ENCODE peak calls at places on chromosomes 12 and 14, in eight cellular contexts. T, C, O, X, R, J, D and I are unnamed samples.

GRCh38 chr14:91417134-91417982 is at the start of gene CCDC88C:
- DNase-seq in T (peak), C (peak), O (peak), X (peak), R (peak), J (peak), D (no peak), I (peak)

GRCh38 chr12:119239040-119239439 is 60.3 kb downstream of the HSPB8 start:
- DNase-seq in T (no peak), C (no peak), O (no peak), X (no peak), R (no peak), J (no peak), D (no peak), I (no peak)

GRCh38 chr12:79737875-79738718 is 47.3 kb upstream of the PAWR start:
- DNase-seq in T (peak), C (no peak), O (no peak), X (no peak), R (no peak), J (no peak), D (no peak), I (peak)

GRCh38 chr12:130880411-130880885 is 8.6 kb downstream of the RAN start:
- DNase-seq in T (peak), C (no peak), O (no peak), X (no peak), R (no peak), J (no peak), D (no peak), I (peak)

GRCh38 chr12:121799842-121800693 is 3.7 kb upstream of the SETD1B start:
- DNase-seq in T (peak), C (peak), O (peak), X (peak), R (peak), J (peak), D (peak), I (peak)

GRCh38 chr14:82112210-82112839 is 578.7 kb upstream of the SEL1L start:
- DNase-seq in T (no peak), C (no peak), O (no peak), X (no peak), R (no peak), J (no peak), D (no peak), I (no peak)

GRCh38 chr12:94098466-94098865 is 49.9 kb upstream of the PLXNC1 start:
- DNase-seq in T (no peak), C (no peak), O (no peak), X (no peak), R (no peak), J (no peak), D (no peak), I (no peak)

GRCh38 chr12:89349814-89350213 is 2.5 kb downstream of the DUSP6 start:
- DNase-seq in T (no peak), C (no peak), O (peak), X (no peak), R (no peak), J (no peak), D (no peak), I (peak)

GRCh38 chr14:93120522-93120921 is 4.8 kb upstream of the ITPK1 start:
- DNase-seq in T (no peak), C (no peak), O (no peak), X (no peak), R (no peak), J (no peak), D (no peak), I (no peak)

GRCh38 chr14:73613419-73613963 is 1.2 kb downstream of the ACOT6 start:
- DNase-seq in T (no peak), C (no peak), O (no peak), X (no peak), R (no peak), J (no peak), D (no peak), I (no peak)

GRCh38 chr12:91889059-91889458 is 256.6 kb downstream of the BTG1 start:
- DNase-seq in T (no peak), C (no peak), O (no peak), X (no peak), R (no peak), J (no peak), D (no peak), I (no peak)

GRCh38 chr14:75880512-75880911 is 101.3 kb downstream of the TGFB3 start:
- DNase-seq in T (peak), C (no peak), O (peak), X (no peak), R (no peak), J (no peak), D (no peak), I (no peak)
- TF ChIP-seq CTCF in T (peak), C (no peak), O (no peak), X (no peak), R (no peak), J (no peak), D (no peak), I (peak)

DNA sequence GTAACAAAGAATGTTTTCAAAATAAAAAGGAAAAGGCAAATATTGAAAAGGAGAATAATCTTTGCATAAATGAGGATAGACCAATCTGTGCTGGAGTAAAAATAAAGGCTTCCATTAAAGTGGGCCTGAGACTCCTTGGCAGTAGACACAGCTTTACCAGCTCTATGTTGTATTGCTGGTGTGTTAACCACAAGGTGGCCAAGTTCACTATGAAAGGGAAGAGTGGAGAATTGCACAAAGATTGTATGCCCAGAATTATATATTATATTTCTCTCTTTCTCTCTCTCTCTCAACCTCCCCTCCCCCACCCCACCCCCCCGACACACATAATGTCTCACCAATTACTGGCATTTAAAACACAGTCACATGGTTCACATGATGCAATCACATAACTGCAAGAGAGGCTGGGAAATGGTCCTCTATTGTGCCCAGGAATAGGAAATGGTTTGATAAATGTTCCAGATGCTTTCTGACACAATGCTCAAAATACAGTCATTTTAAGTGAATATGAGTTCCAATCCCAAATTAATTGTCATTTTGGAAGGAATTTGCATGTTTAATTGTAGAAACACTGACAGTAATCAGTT is 222.6 kb upstream of the SYT1 start:
- DNase-seq in T (no peak), C (no peak), O (no peak), X (no peak), R (no peak), J (no peak), D (no peak), I (no peak)
- TF ChIP-seq CTCF in T (no peak), C (no peak), O (no peak), X (no peak), R (no peak), J (no peak), D (no peak), I (no peak)

DNA sequence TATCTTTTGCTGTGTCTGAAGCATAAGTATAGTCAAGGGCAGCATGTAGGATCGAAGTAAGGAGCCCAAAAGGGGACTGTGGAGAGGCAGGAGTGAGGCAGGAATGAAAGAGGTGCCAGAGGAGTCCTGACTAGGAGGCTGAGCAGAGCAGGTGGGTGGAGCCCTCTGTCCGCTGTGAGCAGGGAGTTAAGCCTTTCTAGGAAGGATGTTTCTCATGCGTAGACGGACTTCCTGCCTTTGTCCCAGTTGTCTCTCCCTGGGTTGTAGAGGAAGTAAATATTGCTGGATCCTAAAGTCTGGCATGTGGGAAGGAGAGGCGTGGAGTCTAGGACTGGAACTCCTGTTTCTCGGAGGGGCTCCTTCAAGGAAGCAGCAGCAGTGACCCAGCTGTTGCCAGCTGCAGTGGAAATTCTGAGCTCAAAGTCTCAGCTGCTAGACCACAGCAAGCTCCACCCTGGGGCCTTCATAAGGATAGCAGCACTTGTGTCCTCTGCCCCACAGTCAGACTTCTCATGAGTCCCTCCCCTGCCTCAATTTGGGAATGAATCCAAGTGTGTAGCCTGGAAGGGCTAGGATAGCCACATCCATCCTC is 44.0 kb downstream of the RBMS2 start:
- DNase-seq in T (peak), C (peak), O (peak), X (no peak), R (peak), J (no peak), D (peak), I (peak)
- TF ChIP-seq CTCF in T (no peak), C (peak), O (no peak), X (no peak), R (peak), J (no peak), D (no peak), I (no peak)

GRCh38 chr12:52537101-52537500 is 15.8 kb downstream of the KRT71 start:
- DNase-seq in T (no peak), C (no peak), O (no peak), X (no peak), R (no peak), J (no peak), D (no peak), I (no peak)

GRCh38 chr12:52532636-52533035 is 12.4 kb upstream of the KRT5 start:
- DNase-seq in T (no peak), C (no peak), O (no peak), X (no peak), R (peak), J (no peak), D (no peak), I (no peak)

GRCh38 chr12:52533686-52534470 is 13.7 kb upstream of the KRT5 start:
- DNase-seq in T (no peak), C (no peak), O (no peak), X (no peak), R (peak), J (no peak), D (no peak), I (no peak)

GRCh38 chr12:52531563-52532300 is 11.5 kb upstream of the KRT5 start:
- DNase-seq in T (no peak), C (no peak), O (no peak), X (no peak), R (peak), J (no peak), D (no peak), I (no peak)

DNA sequence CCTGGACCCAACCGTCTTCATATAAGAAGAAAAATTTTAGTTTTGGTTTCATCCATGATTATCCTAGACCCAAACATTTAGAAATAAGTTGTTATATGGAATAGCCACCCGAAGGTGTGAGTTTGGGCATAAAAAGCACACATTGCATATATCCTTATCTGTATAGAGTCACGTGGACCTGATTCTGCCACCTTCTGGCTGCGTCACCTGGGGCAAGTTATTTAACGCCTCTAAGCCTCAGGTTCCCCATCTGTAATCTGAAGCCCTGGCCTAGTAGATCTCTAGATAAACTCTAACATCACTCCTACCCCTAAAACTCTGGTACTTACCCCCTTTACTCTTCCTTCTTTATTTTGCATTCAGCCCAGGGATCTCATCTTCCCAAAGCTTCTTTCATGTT is 14.3 kb upstream of the KRT5 start:
- DNase-seq in T (peak), C (no peak), O (no peak), X (no peak), R (no peak), J (no peak), D (no peak), I (no peak)
- TF ChIP-seq CTCF in T (no peak), C (peak), O (no peak), X (no peak), R (no peak), J (no peak), D (no peak), I (no peak)

DNA sequence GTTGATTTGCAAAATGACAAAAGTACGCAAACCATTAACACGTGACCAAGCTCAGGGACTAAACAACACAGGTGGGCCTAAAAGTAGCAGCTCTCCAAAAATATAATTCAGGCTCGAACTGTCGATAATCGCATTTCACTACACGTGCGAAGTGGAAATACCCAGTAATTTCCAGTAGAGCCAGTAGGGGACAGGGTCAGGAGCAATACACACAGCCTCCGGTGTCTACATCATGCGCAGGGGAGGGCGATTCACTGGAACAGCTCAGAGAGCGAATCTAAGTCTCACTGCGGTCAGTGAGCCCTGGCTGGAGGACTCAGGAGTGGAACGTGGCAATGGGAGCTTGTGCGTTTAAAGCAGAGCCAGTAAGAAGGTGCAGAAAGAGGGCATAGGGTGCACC is 40.4 kb downstream of the SETD3 start:
- DNase-seq in T (no peak), C (no peak), O (no peak), X (no peak), R (no peak), J (no peak), D (no peak), I (no peak)
- TF ChIP-seq CTCF in T (no peak), C (no peak), O (no peak), X (no peak), R (no peak), J (no peak), D (no peak), I (peak)

DNA sequence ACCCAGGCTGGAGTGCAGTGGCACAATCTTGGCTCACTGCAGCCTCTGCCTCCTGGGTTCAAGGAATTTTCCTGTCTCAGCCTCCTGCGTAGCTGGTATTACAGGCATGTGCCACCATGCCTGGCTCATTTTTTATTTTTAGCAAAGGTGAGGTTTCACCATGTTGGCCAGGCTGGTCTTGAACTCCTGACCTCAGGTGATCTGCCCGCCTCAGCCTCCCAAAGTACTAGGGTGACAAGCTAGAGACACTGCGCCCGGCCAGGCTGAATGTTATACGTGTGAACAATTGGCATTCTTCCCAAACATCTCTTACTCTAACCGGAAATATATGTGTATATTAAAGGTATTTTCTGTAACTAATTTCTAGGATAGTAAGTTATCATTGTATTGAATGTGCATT is 13.2 kb upstream of the LIMA1 start:
- DNase-seq in T (no peak), C (no peak), O (no peak), X (no peak), R (no peak), J (no peak), D (no peak), I (no peak)
- TF ChIP-seq CTCF in T (no peak), C (no peak), O (no peak), X (no peak), R (no peak), J (no peak), D (no peak), I (no peak)

DNA sequence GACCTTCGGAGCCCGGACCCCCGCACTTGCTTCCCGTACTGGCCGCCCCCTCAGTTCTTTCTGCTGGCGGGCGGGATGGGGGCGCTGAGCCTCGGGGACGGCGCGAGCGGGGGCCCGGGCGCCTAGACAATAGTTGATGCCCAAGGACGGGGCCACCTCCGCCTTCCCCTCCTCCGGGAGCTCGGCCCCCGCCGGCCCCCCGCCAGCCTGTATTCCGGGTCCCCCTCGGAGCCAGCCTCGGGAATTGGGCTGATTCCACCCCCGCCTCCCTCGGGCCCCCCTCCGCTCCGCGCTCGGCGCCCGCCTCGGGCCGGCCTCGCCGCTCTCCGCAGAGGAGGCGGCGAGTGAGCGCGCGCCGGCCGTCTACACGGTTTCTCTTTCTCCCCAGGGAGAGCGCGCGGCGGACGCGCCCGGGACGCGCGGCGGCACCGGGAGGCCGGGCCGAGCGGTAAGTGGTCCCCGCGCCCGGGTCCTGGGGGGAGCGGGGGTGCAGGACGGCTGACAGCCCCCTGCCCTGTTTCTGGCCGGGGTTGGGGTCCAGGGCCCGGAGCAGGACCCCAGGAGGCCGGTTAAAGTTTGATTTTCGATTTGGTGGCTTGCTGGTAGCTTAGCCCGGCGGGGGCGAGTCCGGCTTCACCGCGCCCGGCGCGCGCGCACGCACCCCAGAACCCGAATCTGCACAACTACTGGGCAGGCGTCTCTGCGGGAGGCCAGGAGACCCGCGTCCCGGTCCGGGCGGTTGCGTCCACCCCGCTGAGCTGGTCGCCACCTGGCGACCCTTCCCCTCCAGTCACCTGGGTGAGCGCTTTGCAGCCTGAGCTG is 413.7 kb downstream of the PCNX1 start:
- DNase-seq in T (peak), C (peak), O (peak), X (no peak), R (peak), J (peak), D (no peak), I (peak)
- TF ChIP-seq CTCF in T (no peak), C (no peak), O (no peak), X (no peak), R (no peak), J (no peak), D (no peak), I (no peak)

DNA sequence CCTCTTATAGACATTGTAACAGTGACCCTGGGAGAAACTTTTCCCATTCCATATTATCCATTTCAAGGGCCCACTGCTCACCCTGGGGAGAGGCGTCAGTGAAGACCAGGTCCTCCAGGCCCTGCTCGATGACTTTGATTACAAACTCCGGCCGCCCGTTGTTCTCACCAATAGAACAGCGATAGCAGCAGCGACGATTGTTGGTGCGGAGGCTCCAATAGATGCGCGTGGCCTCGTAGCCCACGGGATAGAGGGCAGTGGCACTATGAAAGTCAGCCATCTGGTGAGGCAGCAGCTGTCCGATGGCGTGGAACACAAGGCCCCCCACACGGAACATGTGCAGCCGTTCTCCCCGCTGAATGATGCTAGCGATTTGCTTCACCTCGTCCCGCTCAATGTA is 7.5 kb upstream of the PRKAG1 start:
- DNase-seq in T (no peak), C (no peak), O (no peak), X (no peak), R (no peak), J (no peak), D (no peak), I (no peak)
- TF ChIP-seq CTCF in T (no peak), C (no peak), O (no peak), X (no peak), R (no peak), J (no peak), D (no peak), I (no peak)